ENCODE peak calls at places on chromosomes 13 and 19, in four cellular contexts. S is HepG2, A is K562, D is GM12878. I is an unnamed sample.

GRCh38 chr19:35251456-35251855 is 2.7 kb downstream of the LSR start:
- DNase-seq in S (no peak), A (no peak), D (no peak), I (no peak)

GRCh38 chr13:66492479-66492878 is 737.7 kb downstream of the PCDH9 start:
- DNase-seq in S (peak; percentile 3), A (peak; percentile 2), D (no peak), I (no peak)

GRCh38 chr13:44331446-44331845 is 42.2 kb upstream of the SERP2 start:
- DNase-seq in S (no peak), A (no peak), D (no peak), I (no peak)

GRCh38 chr19:45641274-45642105 is 2.3 kb upstream of the EML2 start:
- DNase-seq in S (peak; percentile 90), A (peak; percentile 94), D (peak; percentile 95), I (peak; percentile 98)

GRCh38 chr19:46759817-46760333 is 13.6 kb upstream of the STRN4 start:
- DNase-seq in S (no peak), A (no peak), D (no peak), I (peak; percentile 86)

GRCh38 chr19:47253467-47253881 is 2.9 kb upstream of the CCDC9 start:
- DNase-seq in S (peak; percentile 60), A (no peak), D (no peak), I (no peak)

GRCh38 chr19:30857388-30857787 is 485.2 kb downstream of the ZNF536 start:
- DNase-seq in S (no peak), A (no peak), D (no peak), I (no peak)

GRCh38 chr13:26941345-26942174 is 181.0 kb upstream of the GPR12 start:
- DNase-seq in S (no peak), A (no peak), D (no peak), I (no peak)

GRCh38 chr13:39417131-39417530 is 185.9 kb downstream of the LHFPL6 start:
- DNase-seq in S (no peak), A (no peak), D (no peak), I (no peak)

GRCh38 chr19:47507031-47507430 is 7.8 kb downstream of the NAPA start:
- DNase-seq in S (no peak), A (no peak), D (no peak), I (no peak)

GRCh38 chr13:51995677-51996551 is 15.3 kb downstream of the ATP7B start:
- DNase-seq in S (no peak), A (peak; percentile 37), D (no peak), I (no peak)

GRCh38 chr13:77872995-77873394 is 45.6 kb downstream of the EDNRB start:
- DNase-seq in S (no peak), A (no peak), D (no peak), I (no peak)

GRCh38 chr19:16588824-16589577 is 16.8 kb upstream of the SLC35E1 start:
- DNase-seq in S (no peak), A (no peak), D (no peak), I (no peak)

GRCh38 chr19:16586477-16586871 is 14.3 kb upstream of the SLC35E1 start:
- DNase-seq in S (no peak), A (no peak), D (no peak), I (no peak)

GRCh38 chr19:16585808-16586476 is 13.7 kb upstream of the SLC35E1 start:
- DNase-seq in S (no peak), A (no peak), D (peak; percentile 98), I (no peak)

GRCh38 chr19:16588089-16588823 is 16.0 kb upstream of the SLC35E1 start:
- DNase-seq in S (no peak), A (peak; percentile 78), D (peak; percentile 90), I (no peak)

DNA sequence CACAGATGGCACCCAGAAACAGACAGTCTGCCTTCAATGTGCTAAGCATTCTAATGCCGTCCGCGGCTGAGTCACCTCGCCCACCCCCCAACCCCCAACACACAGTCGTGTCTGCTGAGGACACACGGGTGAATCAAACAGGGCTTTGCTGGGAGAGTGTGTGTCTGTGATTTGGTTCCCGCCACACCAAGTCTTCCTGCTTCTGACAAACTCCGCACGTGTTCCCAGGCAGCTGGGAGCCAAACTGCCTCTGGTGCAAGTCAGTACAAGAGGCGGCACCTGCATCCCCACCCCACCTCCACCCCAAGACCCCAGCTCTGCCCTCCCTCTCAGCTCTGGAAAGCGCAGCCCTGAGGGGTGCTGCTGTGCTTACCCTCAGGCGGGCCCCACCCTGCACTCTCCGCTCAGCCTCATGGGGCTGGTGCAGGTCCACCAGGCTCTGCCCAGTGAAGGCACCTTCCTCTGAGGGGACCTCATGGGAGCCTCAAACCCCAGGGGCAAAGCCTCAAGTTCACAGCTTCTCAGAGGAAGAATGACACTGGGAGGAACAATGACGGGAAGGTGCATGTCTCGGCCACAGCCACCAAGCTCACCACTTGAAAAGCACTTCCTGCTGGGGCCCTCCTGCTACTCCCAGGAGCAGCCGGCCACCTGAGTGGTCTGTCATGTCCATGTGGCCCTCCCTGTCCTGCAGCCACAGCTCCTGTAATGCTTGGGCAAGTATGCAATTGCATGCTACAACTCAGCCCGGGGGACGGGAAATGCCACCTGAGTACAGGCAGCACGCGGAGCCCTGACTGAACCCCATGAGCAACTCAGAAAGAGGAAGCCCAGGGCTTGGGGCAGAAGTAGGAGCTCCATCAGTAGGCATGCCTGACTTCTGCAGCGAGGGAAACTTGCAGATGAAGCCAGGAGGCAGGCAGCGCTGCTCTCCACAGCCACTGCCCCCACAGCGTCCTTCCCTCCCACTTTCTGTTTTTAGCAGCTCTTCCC is 15.1 kb upstream of the SLC35E1 start:
- DNase-seq in S (no peak), A (no peak), D (peak; percentile 84), I (no peak)
- TF ChIP-seq BHLHE40 in S (no peak), A (no peak), D (peak; percentile 85), I (no peak)

GRCh38 chr19:17326595-17326966 is 8.1 kb downstream of the ANO8 start:
- DNase-seq in S (no peak), A (no peak), D (no peak), I (no peak)

GRCh38 chr19:17328517-17329060 is 6.1 kb downstream of the ANO8 start:
- DNase-seq in S (no peak), A (no peak), D (no peak), I (no peak)

GRCh38 chr19:17327068-17327653 is 7.5 kb downstream of the ANO8 start:
- DNase-seq in S (no peak), A (no peak), D (no peak), I (no peak)

GRCh38 chr19:17329061-17329767 is 5.4 kb downstream of the ANO8 start:
- DNase-seq in S (no peak), A (no peak), D (no peak), I (no peak)

GRCh38 chr19:17327654-17328516 is 6.8 kb downstream of the ANO8 start:
- DNase-seq in S (peak; percentile 13), A (peak; percentile 86), D (no peak), I (no peak)
- TF ChIP-seq RAD21 in S (no peak), A (no peak), D (no peak), I (no peak)

GRCh38 chr19:41029524-41030432 is 38.7 kb downstream of the CYP2B6 start:
- DNase-seq in S (no peak), A (no peak), D (no peak), I (no peak)

GRCh38 chr19:41027273-41027967 is 36.3 kb downstream of the CYP2B6 start:
- DNase-seq in S (no peak), A (no peak), D (no peak), I (no peak)

GRCh38 chr19:41030651-41031050 is 39.6 kb downstream of the CYP2B6 start:
- DNase-seq in S (no peak), A (no peak), D (no peak), I (no peak)

GRCh38 chr19:41031926-41032325 is 40.8 kb downstream of the CYP2B6 start:
- DNase-seq in S (no peak), A (no peak), D (no peak), I (no peak)
- TF ChIP-seq MYC in S (no peak), A (no peak), D (no peak), I (no peak)

DNA sequence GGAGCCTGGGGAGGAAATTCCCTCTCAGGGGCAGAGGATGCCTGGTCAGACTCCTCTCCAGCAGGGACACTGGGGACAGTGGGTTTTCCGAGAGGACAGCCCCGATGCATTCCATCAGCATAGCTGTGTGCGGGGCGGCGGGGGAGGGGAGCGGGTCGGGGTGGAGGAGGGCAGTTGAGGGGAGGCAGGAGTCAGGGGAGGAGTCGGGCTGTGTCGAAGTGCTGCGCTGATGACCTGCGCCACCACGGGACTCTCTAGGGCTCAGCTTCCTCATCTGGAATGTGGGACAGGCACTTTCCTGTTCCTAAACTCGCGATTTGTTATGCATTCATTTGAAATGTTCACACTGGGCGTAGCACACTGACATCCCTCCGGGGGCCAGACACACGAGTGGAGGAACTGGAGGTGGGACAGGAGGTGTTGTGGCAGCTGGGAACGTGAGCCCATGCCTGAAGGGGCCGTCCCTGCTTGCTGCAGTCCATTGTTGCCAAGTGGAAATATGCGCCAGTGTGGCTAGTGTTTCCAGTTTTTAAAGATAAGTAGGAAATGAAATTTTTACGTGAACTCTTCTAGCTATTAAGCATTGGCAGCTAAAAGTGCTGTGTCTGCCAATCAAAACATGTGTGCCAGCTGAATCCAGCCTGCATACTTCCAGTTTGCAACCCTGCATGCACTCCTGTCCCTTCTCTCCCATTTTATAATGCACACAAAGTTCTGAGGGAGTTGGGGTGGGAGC is 43.3 kb downstream of the FLT1 start:
- DNase-seq in S (no peak), A (peak; percentile 33), D (no peak), I (no peak)
- TF ChIP-seq BHLHE40 in S (no peak), A (no peak), D (no peak), I (no peak)

GRCh38 chr13:109500146-109500773 is 286.1 kb downstream of the IRS2 start:
- DNase-seq in S (no peak), A (no peak), D (no peak), I (peak; percentile 38)
- TF ChIP-seq RAD21 in S (no peak), A (no peak), D (no peak), I (peak; percentile 2)

GRCh38 chr13:110131424-110131823 is 175.5 kb downstream of the COL4A1 start:
- DNase-seq in S (no peak), A (no peak), D (no peak), I (no peak)
- TF ChIP-seq MYC in S (no peak), A (no peak), D (no peak), I (no peak)

GRCh38 chr19:13033819-13034611 is 38.7 kb downstream of the NFIX start:
- DNase-seq in S (peak; percentile 55), A (peak; percentile 80), D (no peak), I (peak; percentile 68)

GRCh38 chr19:13033244-13033643 is 38.0 kb downstream of the NFIX start:
- DNase-seq in S (no peak), A (no peak), D (no peak), I (no peak)

GRCh38 chr19:13032837-13033236 is 37.6 kb downstream of the NFIX start:
- DNase-seq in S (no peak), A (no peak), D (no peak), I (no peak)

GRCh38 chr19:13029893-13030292 is 34.6 kb downstream of the NFIX start:
- DNase-seq in S (no peak), A (no peak), D (no peak), I (no peak)

GRCh38 chr19:13031917-13032623 is 36.8 kb downstream of the NFIX start:
- DNase-seq in S (peak; percentile 87), A (no peak), D (no peak), I (no peak)
- TF ChIP-seq BHLHE40 in S (peak; percentile 48), A (no peak), D (no peak), I (no peak)